ENCODE peak calls at places on chromosomes 12 and 14, in ten cellular contexts. W, U, I, R, L, Q, J, M, H and V are unnamed samples.

GRCh38 chr12:2057041-2057792 is 4.4 kb downstream of the CACNA1C start:
- DNase-seq in H (peak; percentile 7), M (peak; percentile 59), L (peak; percentile 60), U (peak; percentile 90), W (peak; percentile 72), Q (peak; percentile 73), I (peak; percentile 34), R (peak; percentile 75), J (no peak), V (peak; percentile 48)

GRCh38 chr12:89243786-89244185 is 108.5 kb downstream of the DUSP6 start:
- DNase-seq in J (no peak), U (no peak), Q (no peak), I (no peak), L (no peak), M (no peak), H (no peak), W (peak; percentile 19), R (no peak), V (no peak)

GRCh38 chr14:83575301-83575700 is 1954.6 kb upstream of the FLRT2 start:
- DNase-seq in U (no peak), R (no peak), Q (no peak), L (no peak), H (no peak), M (no peak), W (no peak), J (no peak), I (no peak), V (no peak)

GRCh38 chr12:47905313-47905730 is 528 bp upstream of the VDR start:
- DNase-seq in H (no peak), L (peak; percentile 69), J (no peak), R (peak; percentile 80), I (no peak), W (no peak), M (peak; percentile 23), Q (peak; percentile 61), U (peak; percentile 69), V (peak; percentile 53)

GRCh38 chr12:111444706-111445310 is 39.1 kb downstream of the SH2B3 start:
- DNase-seq in I (no peak), J (peak; percentile 92), R (no peak), L (peak; percentile 59), M (no peak), W (peak; percentile 88), Q (no peak), U (peak; percentile 87), H (no peak), V (no peak)

GRCh38 chr12:57309420-57309819 is 58.4 kb upstream of the STAC3 start:
- DNase-seq in Q (no peak), J (no peak), H (peak; percentile 18), M (no peak), L (no peak), W (no peak), I (no peak), R (no peak), U (no peak), V (no peak)

GRCh38 chr12:30822385-30823139 is 67.8 kb upstream of the CAPRIN2 start:
- DNase-seq in J (no peak), M (no peak), Q (no peak), W (peak; percentile 21), R (peak; percentile 33), I (no peak), L (peak; percentile 79), H (no peak), U (peak; percentile 77), V (no peak)

GRCh38 chr14:72894623-72895378 is 900 bp upstream of the DPF3 start:
- DNase-seq in Q (no peak), W (no peak), R (peak; percentile 34), M (peak; percentile 64), J (no peak), I (no peak), L (no peak), U (no peak), H (no peak), V (no peak)

GRCh38 chr14:24340606-24341005 is 815 bp upstream of the RIPK3 start:
- DNase-seq in R (no peak), J (no peak), Q (no peak), H (no peak), I (no peak), M (no peak), L (no peak), W (no peak), U (no peak), V (no peak)

GRCh38 chr14:37869633-37870032 is 274.2 kb downstream of the TTC6 start:
- DNase-seq in H (no peak), I (no peak), M (no peak), J (no peak), L (no peak), Q (no peak), U (no peak), W (no peak), R (no peak), V (no peak)

GRCh38 chr12:53989227-53990113 is 4.5 kb downstream of the HOXC10 start:
- DNase-seq in R (no peak), Q (no peak), H (no peak), J (no peak), I (no peak), W (peak; percentile 74), U (no peak), M (peak; percentile 78), L (no peak), V (peak; percentile 30)

GRCh38 chr12:48977290-48978281 is 536 bp upstream of the WNT1 start:
- DNase-seq in H (no peak), W (peak; percentile 56), Q (no peak), I (no peak), M (peak; percentile 79), U (peak; percentile 77), L (peak; percentile 67), R (peak; percentile 91), J (no peak), V (no peak)

GRCh38 chr14:59159169-59159568 is 29.3 kb upstream of the DAAM1 start:
- DNase-seq in U (no peak), R (no peak), J (no peak), L (no peak), Q (no peak), H (no peak), M (no peak), I (no peak), W (no peak), V (no peak)

GRCh38 chr12:90979019-90979418 is 24.0 kb upstream of the CCER1 start:
- DNase-seq in L (no peak), I (no peak), M (no peak), Q (no peak), R (no peak), U (no peak), J (no peak), W (no peak), H (no peak), V (no peak)

GRCh38 chr12:3670083-3670620 is 82.8 kb downstream of the CRACR2A start:
- DNase-seq in J (no peak), H (no peak), R (no peak), U (no peak), I (no peak), Q (no peak), W (no peak), L (no peak), M (no peak), V (no peak)

GRCh38 chr14:56002876-56003625 is 115.2 kb upstream of the PELI2 start:
- DNase-seq in M (no peak), H (no peak), Q (no peak), I (no peak), U (no peak), W (no peak), R (no peak), L (no peak), J (no peak), V (no peak)

GRCh38 chr12:7190268-7191055 is 976 bp downstream of the PEX5 start:
- DNase-seq in R (no peak), W (no peak), L (no peak), Q (no peak), H (no peak), M (peak; percentile 9), I (no peak), U (peak; percentile 73), J (peak; percentile 12), V (peak; percentile 11)

GRCh38 chr12:6752181-6752930 is 585 bp downstream of the MLF2 start:
- DNase-seq in M (no peak), H (no peak), U (peak; percentile 82), W (no peak), R (peak; percentile 82), I (no peak), L (no peak), J (no peak), Q (no peak), V (peak; percentile 27)

GRCh38 chr14:101173698-101174521 is 270.4 kb upstream of the RTL1 start:
- DNase-seq in H (no peak), J (no peak), M (no peak), W (no peak), I (no peak), R (no peak), Q (no peak), U (no peak), L (no peak), V (no peak)

GRCh38 chr14:102351023-102351422 is 11.7 kb downstream of the CINP start:
- DNase-seq in J (no peak), W (peak; percentile 35), Q (no peak), M (no peak), R (no peak), H (no peak), L (no peak), I (no peak), U (no peak), V (no peak)
- H3K27ac ChIP-seq in J (peak overlapping the region; percentile 51), W (peak overlapping the region; percentile 67), Q (no peak overlapping the region), M (no peak overlapping the region), R (no peak overlapping the region), H (no peak overlapping the region), L (no peak overlapping the region), I (no peak overlapping the region), U (no peak overlapping the region), V (no peak overlapping the region)

GRCh38 chr14:53152909-53153701 is at the start of gene DDHD1:
- DNase-seq in M (peak; percentile 85), W (peak; percentile 75), Q (peak; percentile 33), U (peak; percentile 86), H (no peak), J (peak; percentile 93), L (peak; percentile 76), I (peak; percentile 48), R (peak; percentile 96), V (peak; percentile 60)
- TF ChIP-seq POLR2AphosphoS5 in M (peak; percentile 30), W (peak; percentile 36), Q (peak; percentile 33), U (peak; percentile 80), H (peak; percentile 69), J (peak; percentile 79), L (peak; percentile 74), I (peak; percentile 82), R (peak; percentile 71), V (peak; percentile 18)

DNA sequence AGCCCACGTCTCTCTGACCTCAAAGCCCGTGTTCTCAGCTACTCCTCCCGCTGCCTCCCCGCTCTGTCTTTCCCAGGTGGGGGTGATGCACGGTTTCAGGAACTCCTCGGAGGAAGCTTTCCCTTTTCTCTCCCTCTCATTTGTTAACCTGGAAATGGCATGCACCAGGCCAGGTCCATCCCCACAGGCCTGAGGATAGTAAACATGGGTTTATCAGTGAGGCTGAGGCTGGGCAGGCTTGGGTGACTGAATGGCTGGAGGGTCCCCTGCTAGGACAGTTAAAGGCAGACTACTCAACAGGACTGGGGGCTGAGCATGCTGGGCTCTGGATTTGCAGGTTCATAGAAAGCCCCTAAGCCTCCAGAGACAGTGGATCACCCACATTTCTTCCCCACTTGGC is 7.6 kb downstream of the WSCD2 start:
- DNase-seq in I (no peak), R (no peak), W (no peak), Q (no peak), H (no peak), L (no peak), U (no peak), M (no peak), J (no peak), V (no peak)
- H3K27ac ChIP-seq in I (no peak overlapping the region), R (no peak overlapping the region), W (no peak overlapping the region), Q (no peak overlapping the region), H (no peak overlapping the region), L (no peak overlapping the region), U (no peak overlapping the region), M (no peak overlapping the region), J (no peak overlapping the region), V (no peak overlapping the region)

GRCh38 chr12:110371408-110372055 is 32.0 kb downstream of the ANAPC7 start:
- DNase-seq in R (no peak), J (no peak), L (no peak), Q (no peak), M (no peak), W (peak; percentile 29), H (no peak), U (no peak), I (no peak), V (peak; percentile 33)
- TF ChIP-seq POLR2AphosphoS5 in R (no peak), J (no peak), L (no peak), Q (no peak), M (no peak), W (no peak), H (peak; percentile 15), U (peak; percentile 47), I (no peak), V (peak; percentile 27)